ENCODE peak calls at places on chromosomes 12 and 14, in seven cellular contexts. U is gastrocnemius medialis, J is upper lobe of left lung, H is HCT116, Y is A549, P is GM12878, L is K562. O is an unnamed sample.
A peak's percentile ranks its signal among the peaks of the same experiment; 100 is the strongest.

GRCh38 chr12:52805739-52806138 is 8.2 kb downstream of the KRT4 start:
- ATAC-seq in U (no peak), J (no peak), H (no peak), Y (no peak), P (no peak), L (no peak), O (no peak)

GRCh38 chr12:102461501-102461900 is 18.9 kb downstream of the IGF1 start:
- ATAC-seq in U (no peak), J (no peak), H (no peak), Y (no peak), P (no peak), L (no peak), O (no peak)

GRCh38 chr14:65933400-65934068 is 521.0 kb downstream of the FUT8 start:
- ATAC-seq in U (no peak), J (no peak), H (no peak), Y (no peak), P (no peak), L (no peak), O (no peak)

GRCh38 chr14:88346048-88346639 is 23.1 kb upstream of the KCNK10 start:
- ATAC-seq in U (no peak), J (no peak), H (peak; percentile 40), Y (no peak), P (no peak), L (no peak), O (no peak)

GRCh38 chr14:23478109-23478698 is 8.7 kb downstream of the NGDN start:
- ATAC-seq in U (peak; percentile 58), J (no peak), H (peak; percentile 71), Y (peak; percentile 70), P (peak; percentile 84), L (peak; percentile 55), O (no peak)

GRCh38 chr14:85562630-85563029 is 32.7 kb downstream of the FLRT2 start:
- ATAC-seq in U (no peak), J (no peak), H (no peak), Y (no peak), P (no peak), L (no peak), O (no peak)

GRCh38 chr12:56007892-56008471 is 10.9 kb downstream of the SUOX start:
- ATAC-seq in U (peak; percentile 28), J (peak; percentile 19), H (peak; percentile 21), Y (peak; percentile 48), P (peak; percentile 51), L (peak; percentile 10), O (peak; percentile 23)

GRCh38 chr14:93430319-93430801 is 379 bp upstream of the UNC79 start:
- ATAC-seq in U (no peak), J (no peak), H (no peak), Y (no peak), P (no peak), L (no peak), O (no peak)

GRCh38 chr12:117447665-117448366 is 86.4 kb upstream of the NOS1 start:
- ATAC-seq in U (no peak), J (no peak), H (peak; percentile 27), Y (no peak), P (no peak), L (no peak), O (no peak)

GRCh38 chr12:96981053-96981452 is 74.0 kb downstream of the NEDD1 start:
- ATAC-seq in U (no peak), J (no peak), H (no peak), Y (no peak), P (no peak), L (no peak), O (no peak)

GRCh38 chr14:65833256-65833880 is 420.8 kb downstream of the FUT8 start:
- ATAC-seq in U (no peak), J (no peak), H (no peak), Y (no peak), P (no peak), L (no peak), O (no peak)

GRCh38 chr12:591167-591570 is 72.1 kb downstream of the NINJ2 start:
- ATAC-seq in U (peak; percentile 92), J (peak; percentile 43), H (peak; percentile 87), Y (peak; percentile 68), P (peak; percentile 88), L (peak; percentile 82), O (no peak)

GRCh38 chr12:69595689-69596088 is 10.4 kb downstream of the CCT2 start:
- ATAC-seq in U (no peak), J (no peak), H (no peak), Y (peak; percentile 78), P (peak; percentile 46), L (peak; percentile 59), O (no peak)

GRCh38 chr12:31321565-31322228 is 4.3 kb downstream of the SINHCAF start:
- ATAC-seq in U (no peak), J (no peak), H (no peak), Y (no peak), P (no peak), L (no peak), O (no peak)

GRCh38 chr14:80955434-80955939 is at the start of gene TSHR:
- ATAC-seq in U (no peak), J (peak; percentile 68), H (peak; percentile 19), Y (peak; percentile 41), P (no peak), L (peak; percentile 45), O (no peak)

GRCh38 chr12:12720637-12721250 is 3.6 kb downstream of the CDKN1B start:
- ATAC-seq in U (no peak), J (no peak), H (no peak), Y (no peak), P (no peak), L (peak; percentile 6), O (no peak)

GRCh38 chr12:124681779-124682391 is 114.5 kb upstream of the NCOR2 start:
- ATAC-seq in U (peak; percentile 48), J (peak; percentile 4), H (peak; percentile 41), Y (peak; percentile 31), P (peak; percentile 11), L (no peak), O (peak; percentile 61)

GRCh38 chr12:26938660-26939185 is 453 bp downstream of the FGFR1OP2 start:
- ATAC-seq in U (peak; percentile 31), J (peak; percentile 41), H (peak; percentile 37), Y (peak; percentile 61), P (peak; percentile 30), L (peak; percentile 44), O (peak; percentile 27)

GRCh38 chr12:132188451-132189298 is 44.4 kb downstream of the NOC4L start:
- ATAC-seq in U (no peak), J (no peak), H (peak; percentile 3), Y (peak; percentile 0), P (no peak), L (no peak), O (no peak)

GRCh38 chr12:53952871-53953734 is 1.6 kb upstream of the HOXC12 start:
- ATAC-seq in U (no peak), J (no peak), H (peak; percentile 87), Y (peak; percentile 10), P (no peak), L (no peak), O (no peak)

GRCh38 chr12:80936642-80937390 is 918 bp downstream of the LIN7A start:
- ATAC-seq in U (peak; percentile 51), J (peak; percentile 79), H (peak; percentile 81), Y (peak; percentile 90), P (peak; percentile 80), L (no peak), O (peak; percentile 67)
- TF ChIP-seq POLR2A in U (no peak), J (no peak), H (no peak), Y (no peak), P (no peak), L (no peak), O (no peak)

GRCh38 chr14:105480807-105481801 is 5.6 kb upstream of the CRIP1 start:
- ATAC-seq in U (peak; percentile 81), J (peak; percentile 92), H (peak; percentile 80), Y (peak; percentile 41), P (peak; percentile 83), L (peak; percentile 90), O (peak; percentile 73)

GRCh38 chr14:105482486-105483110 is 4.1 kb upstream of the CRIP1 start:
- ATAC-seq in U (no peak), J (no peak), H (no peak), Y (no peak), P (no peak), L (no peak), O (no peak)

GRCh38 chr14:105480165-105480564 is 5.5 kb downstream of the CRIP2 start:
- ATAC-seq in U (no peak), J (no peak), H (no peak), Y (no peak), P (no peak), L (no peak), O (no peak)

GRCh38 chr14:105483300-105484068 is 3.2 kb upstream of the CRIP1 start:
- ATAC-seq in U (no peak), J (no peak), H (no peak), Y (no peak), P (no peak), L (no peak), O (no peak)

DNA sequence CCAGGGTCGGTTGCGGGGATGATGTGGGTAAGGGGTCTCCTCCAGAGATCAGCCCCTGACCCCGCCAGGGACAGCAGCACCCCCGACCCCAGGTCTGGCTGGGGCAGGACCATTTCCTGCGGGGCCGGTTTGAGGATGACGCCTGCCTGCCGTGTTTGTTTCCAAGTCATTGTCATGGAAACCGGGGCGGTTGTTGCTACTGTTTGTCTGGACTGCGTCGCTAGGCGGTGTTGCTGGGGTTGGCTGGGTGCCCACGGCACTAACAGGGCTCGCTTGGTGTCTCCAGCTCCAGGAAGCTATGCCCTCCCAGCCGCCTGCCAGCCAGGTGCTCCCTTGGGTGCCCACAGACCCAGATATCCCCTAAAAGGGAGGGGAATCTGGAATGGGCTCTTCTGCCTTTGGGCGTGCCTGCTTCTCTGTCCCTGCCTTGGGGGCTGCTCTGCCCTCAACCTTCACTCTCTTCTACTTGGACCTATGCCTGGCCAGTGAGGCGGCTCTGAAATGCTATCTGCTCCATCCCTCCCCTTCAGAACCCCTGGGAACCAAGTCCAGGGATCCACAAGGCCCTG is 4.7 kb upstream of the CRIP1 start:
- ATAC-seq in U (peak; percentile 46), J (peak; percentile 76), H (peak; percentile 57), Y (peak; percentile 32), P (peak; percentile 69), L (peak; percentile 62), O (peak; percentile 67)
- TF ChIP-seq CTCF in U (no peak), J (peak; percentile 34), H (no peak), Y (no peak), P (peak; percentile 46), L (peak; percentile 31), O (no peak)

DNA sequence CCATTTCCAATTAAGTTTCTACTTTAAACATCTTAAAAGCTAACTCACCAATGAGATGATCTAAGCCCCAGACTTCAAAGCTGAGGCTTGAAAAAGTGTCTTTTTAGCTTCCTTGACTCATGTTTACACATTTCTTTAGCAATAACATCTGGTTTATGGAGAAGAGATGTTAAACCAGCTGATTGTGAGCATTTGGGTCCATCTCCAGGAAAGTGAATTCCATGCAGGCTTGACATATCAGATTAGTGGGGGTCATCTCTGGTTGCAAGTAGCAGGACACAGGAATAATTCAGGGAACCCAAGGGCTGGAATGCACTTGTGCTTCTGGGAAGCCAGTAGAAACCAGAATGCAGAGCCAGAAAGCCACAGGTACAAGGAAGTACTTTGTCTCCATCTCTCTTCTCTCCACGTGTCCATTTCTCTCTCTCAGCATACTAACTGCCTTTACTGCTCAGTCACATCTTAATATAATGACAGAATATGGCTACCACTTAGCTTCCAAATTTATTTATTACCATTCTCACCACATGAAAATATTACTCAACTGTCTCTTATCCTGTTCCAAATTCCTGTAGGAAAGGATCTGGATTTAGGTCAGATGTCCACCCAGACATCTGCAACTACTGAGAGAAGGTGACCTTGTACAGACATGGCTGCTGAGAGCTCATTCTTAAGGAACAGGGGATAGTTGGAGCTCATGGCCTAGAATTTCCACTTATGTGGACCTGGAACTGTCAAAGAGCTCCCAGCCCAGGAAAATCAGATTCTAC is 104.4 kb downstream of the SCN8A start:
- ATAC-seq in U (no peak), J (no peak), H (no peak), Y (no peak), P (no peak), L (no peak), O (no peak)
- TF ChIP-seq POLR2A in U (no peak), J (no peak), H (no peak), Y (no peak), P (no peak), L (no peak), O (no peak)

GRCh38 chr12:87995581-87996178 is 33.5 kb downstream of the C12orf50 start:
- ATAC-seq in U (peak; percentile 52), J (no peak), H (peak; percentile 99), Y (peak; percentile 99), P (peak; percentile 96), L (peak; percentile 95), O (peak; percentile 69)
- TF ChIP-seq CTCF in U (peak; percentile 52), J (peak; percentile 49), H (peak; percentile 89), Y (peak; percentile 93), P (peak; percentile 83), L (peak; percentile 63), O (peak; percentile 49)

O was measured in gastroesophageal sphincter.